ENCODE peak calls at places on chromosomes 1 and 21, in eight cellular contexts. Q is AG10803, D is GM12865, B is BJ, J is DND-41, G is mesothelial cell of epicardium, C is body of pancreas, A is fibroblast of pulmonary artery. V is an unnamed sample.

GRCh38 chr1:185017338-185017737 is 28.0 kb upstream of the RNF2 start:
- DNase-seq in Q (peak), D (peak), B (peak), J (no peak), G (no peak), C (peak), A (peak), V (no peak)

GRCh38 chr1:16048573-16049189 is 5.1 kb downstream of the CLCNKB start:
- DNase-seq in Q (peak), D (no peak), B (no peak), J (peak), G (peak), C (peak), A (peak), V (peak)

GRCh38 chr1:26164036-26164927 is 4.5 kb downstream of the C1orf232 start:
- DNase-seq in Q (peak), D (peak), B (no peak), J (peak), G (peak), C (peak), A (peak), V (peak)

GRCh38 chr1:81978945-81979344 is 178.2 kb downstream of the ADGRL2 start:
- DNase-seq in Q (no peak), D (no peak), B (no peak), J (no peak), G (no peak), C (no peak), A (peak), V (no peak)

GRCh38 chr1:6030144-6030543 is 15.5 kb upstream of the KCNAB2 start:
- DNase-seq in Q (no peak), D (no peak), B (no peak), J (no peak), G (no peak), C (no peak), A (no peak), V (no peak)

GRCh38 chr1:200737647-200738296 is 921 bp upstream of the CAMSAP2 start:
- DNase-seq in Q (no peak), D (no peak), B (no peak), J (no peak), G (no peak), C (no peak), A (no peak), V (no peak)

GRCh38 chr1:18253093-18253492 is 145.5 kb downstream of the IGSF21 start:
- DNase-seq in Q (no peak), D (no peak), B (no peak), J (no peak), G (no peak), C (no peak), A (no peak), V (no peak)

GRCh38 chr1:156532374-156532773 is 31.8 kb upstream of the MEF2D start:
- DNase-seq in Q (no peak), D (no peak), B (no peak), J (no peak), G (no peak), C (no peak), A (no peak), V (no peak)

GRCh38 chr1:230235876-230236275 is 168.8 kb downstream of the GALNT2 start:
- DNase-seq in Q (no peak), D (no peak), B (no peak), J (no peak), G (no peak), C (no peak), A (no peak), V (no peak)

GRCh38 chr1:170685166-170685565 is 21.2 kb downstream of the PRRX1 start:
- DNase-seq in Q (peak), D (no peak), B (peak), J (no peak), G (no peak), C (no peak), A (no peak), V (no peak)

GRCh38 chr1:17075470-17076255 is 21.8 kb upstream of the SDHB start:
- DNase-seq in Q (no peak), D (peak), B (no peak), J (peak), G (no peak), C (peak), A (peak), V (peak)

GRCh38 chr1:205739348-205740160 is 10.4 kb downstream of the NUCKS1 start:
- DNase-seq in Q (peak), D (no peak), B (peak), J (no peak), G (no peak), C (no peak), A (peak), V (no peak)

GRCh38 chr1:35726814-35727433 is 8.2 kb upstream of the C1orf216 start:
- DNase-seq in Q (peak), D (peak), B (no peak), J (peak), G (no peak), C (peak), A (peak), V (peak)

GRCh38 chr21:38999148-38999547 is 184.1 kb downstream of the PSMG1 start:
- DNase-seq in Q (no peak), D (no peak), B (no peak), J (no peak), G (no peak), C (no peak), A (peak), V (no peak)

GRCh38 chr1:34360574-34360973 is 183.9 kb downstream of the C1orf94 start:
- DNase-seq in Q (no peak), D (peak), B (no peak), J (no peak), G (no peak), C (no peak), A (no peak), V (no peak)

GRCh38 chr1:219419860-219420259 is 193.0 kb downstream of the ZC3H11B start:
- DNase-seq in Q (no peak), D (no peak), B (no peak), J (no peak), G (no peak), C (no peak), A (no peak), V (no peak)

GRCh38 chr1:11878081-11878890 is 19.5 kb upstream of the NPPB start:
- DNase-seq in Q (no peak), D (no peak), B (no peak), J (no peak), G (no peak), C (no peak), A (no peak), V (no peak)

GRCh38 chr1:171613282-171613681 is 8.8 kb upstream of the MYOCOS start:
- DNase-seq in Q (no peak), D (no peak), B (no peak), J (no peak), G (no peak), C (no peak), A (no peak), V (no peak)

GRCh38 chr1:10152709-10153284 is 57.6 kb upstream of the KIF1B start:
- DNase-seq in Q (peak), D (peak), B (no peak), J (peak), G (no peak), C (peak), A (peak), V (peak)

GRCh38 chr1:232944342-232944741 is 6.1 kb upstream of the NTPCR start:
- DNase-seq in Q (no peak), D (no peak), B (no peak), J (no peak), G (no peak), C (no peak), A (no peak), V (peak)

GRCh38 chr21:39523398-39523797 is 71.6 kb downstream of the SH3BGR start:
- DNase-seq in Q (no peak), D (no peak), B (no peak), J (no peak), G (no peak), C (peak), A (peak), V (no peak)

GRCh38 chr1:235624751-235625192 is 24.8 kb downstream of the GNG4 start:
- DNase-seq in Q (peak), D (no peak), B (no peak), J (peak), G (no peak), C (no peak), A (peak), V (no peak)

GRCh38 chr21:41985662-41986416 is 24.3 kb downstream of the ZBTB21 start:
- DNase-seq in Q (no peak), D (no peak), B (no peak), J (no peak), G (no peak), C (no peak), A (no peak), V (no peak)

GRCh38 chr1:169474302-169474701 is 11.4 kb downstream of the SLC19A2 start:
- DNase-seq in Q (no peak), D (no peak), B (no peak), J (no peak), G (no peak), C (no peak), A (no peak), V (no peak)

GRCh38 chr1:23224721-23225648 is 7.7 kb upstream of the HTR1D start:
- DNase-seq in Q (peak), D (no peak), B (peak), J (no peak), G (no peak), C (no peak), A (peak), V (no peak)

GRCh38 chr1:101027194-101027772 is 1.7 kb upstream of the DPH5 start:
- DNase-seq in Q (no peak), D (no peak), B (no peak), J (no peak), G (no peak), C (no peak), A (no peak), V (no peak)

GRCh38 chr21:33214056-33214455 is 15.7 kb upstream of the IFNAR2 start:
- DNase-seq in Q (no peak), D (no peak), B (no peak), J (no peak), G (no peak), C (no peak), A (no peak), V (no peak)

GRCh38 chr1:3217096-3217724 is 148.2 kb downstream of the PRDM16 start:
- DNase-seq in Q (no peak), D (no peak), B (no peak), J (no peak), G (no peak), C (no peak), A (no peak), V (no peak)

GRCh38 chr1:214609692-214610091 is 6.7 kb downstream of the CENPF start:
- DNase-seq in Q (no peak), D (no peak), B (no peak), J (no peak), G (no peak), C (no peak), A (no peak), V (no peak)
- TF ChIP-seq CTCF in Q (no peak), D (no peak), B (no peak), J (no peak), G (no peak), C (no peak), A (no peak), V (no peak)

DNA sequence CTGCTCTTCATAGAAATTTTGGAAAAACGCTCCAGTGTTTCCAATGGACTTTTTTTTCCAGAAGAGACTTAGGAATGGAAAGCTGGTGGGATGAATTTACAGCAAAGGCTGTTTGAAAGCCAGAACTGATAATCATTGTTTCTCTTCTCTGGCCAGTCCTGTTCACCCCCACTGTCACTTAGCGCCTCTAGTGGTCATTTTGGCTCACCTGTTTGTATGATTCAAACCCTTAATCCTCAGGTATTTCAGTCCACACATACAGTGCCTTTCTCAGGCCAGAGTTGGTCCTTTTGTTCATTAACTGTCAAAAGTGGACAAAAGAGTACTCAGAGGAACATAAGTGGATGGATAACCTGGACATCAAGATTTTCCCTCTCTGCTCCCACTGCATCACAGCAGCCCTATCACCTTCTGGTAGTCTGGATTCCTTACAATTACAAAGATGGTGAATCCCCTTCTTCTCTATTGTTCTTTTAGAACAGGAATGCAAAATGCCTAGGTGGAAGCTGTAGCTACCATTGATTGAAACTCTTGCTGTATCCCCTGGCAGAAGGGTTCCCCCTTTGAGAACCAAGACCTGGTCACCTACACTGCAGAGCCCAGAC is 177.6 kb upstream of the OLFM3 start:
- DNase-seq in Q (no peak), D (peak), B (no peak), J (peak), G (no peak), C (no peak), A (no peak), V (peak)
- TF ChIP-seq CTCF in Q (no peak), D (peak), B (no peak), J (peak), G (no peak), C (peak), A (no peak), V (peak)

DNA sequence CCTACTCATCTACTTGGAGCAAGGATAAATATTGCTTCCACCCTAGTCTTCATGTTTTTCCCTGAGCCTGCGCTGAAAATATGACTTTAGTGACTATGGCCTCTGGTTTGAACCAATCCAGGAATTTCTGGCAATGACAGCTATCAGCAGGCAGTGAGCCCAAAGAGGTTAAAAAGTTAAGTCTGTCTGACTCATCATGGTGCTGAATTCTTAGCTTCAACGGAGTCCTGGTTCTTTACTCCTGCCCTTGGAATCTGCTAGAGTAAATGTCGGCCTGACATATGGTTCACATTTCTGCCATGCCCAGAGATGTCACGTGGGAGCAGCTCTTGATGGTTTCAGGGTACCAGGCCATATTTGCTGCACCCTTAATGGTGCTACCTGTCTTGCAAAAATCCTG is 351.6 kb upstream of the PLXNA2 start:
- DNase-seq in Q (peak), D (no peak), B (peak), J (no peak), G (no peak), C (no peak), A (peak), V (no peak)
- TF ChIP-seq CTCF in Q (no peak), D (no peak), B (no peak), J (no peak), G (no peak), C (no peak), A (no peak), V (no peak)

GRCh38 chr1:216601427-216601751 is 121.8 kb downstream of the ESRRG start:
- DNase-seq in Q (no peak), D (no peak), B (no peak), J (no peak), G (no peak), C (no peak), A (no peak), V (no peak)
- TF ChIP-seq CTCF in Q (no peak), D (no peak), B (no peak), J (no peak), G (peak), C (peak), A (no peak), V (no peak)

DNA sequence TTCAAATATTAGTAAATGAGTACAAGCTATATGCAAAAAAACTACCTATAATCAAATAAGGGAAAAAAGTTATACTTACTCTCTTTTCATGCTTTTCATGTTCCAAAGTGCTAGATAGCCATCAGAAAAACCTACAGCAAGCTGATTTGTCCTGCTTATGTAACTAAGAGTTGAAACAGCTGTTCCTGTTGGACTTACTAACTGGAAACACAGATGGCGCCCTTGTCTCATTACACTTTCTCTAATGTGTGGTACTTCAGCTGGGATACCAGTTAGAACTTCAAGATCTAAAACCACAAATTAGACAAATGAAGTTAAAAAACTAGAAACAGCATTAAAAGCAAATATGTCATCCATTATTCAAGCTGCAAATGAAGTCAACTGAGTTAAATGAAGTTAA is 24.3 kb downstream of the AHCTF1 start:
- DNase-seq in Q (peak), D (peak), B (no peak), J (peak), G (no peak), C (peak), A (peak), V (peak)
- TF ChIP-seq CTCF in Q (peak), D (peak), B (peak), J (peak), G (peak), C (peak), A (peak), V (peak)